ENCODE peak calls at places on chromosome 14, in four cellular contexts. X is H1, D is HepG2, G is GM12878. W is an unnamed sample.
A peak's percentile ranks its signal among the peaks of the same experiment; 100 is the strongest.

GRCh38 chr14:101559624-101560533 is 1.4 kb upstream of the DIO3 start:
- DNase-seq in D (no peak), G (no peak), X (no peak), W (no peak)

GRCh38 chr14:102699416-102700110 is 77.7 kb upstream of the TRAF3 start:
- DNase-seq in G (no peak), D (no peak), X (no peak), W (no peak)

GRCh38 chr14:61284001-61284400 is 2.9 kb upstream of the TMEM30B start:
- DNase-seq in X (no peak), D (no peak), G (no peak), W (no peak)

GRCh38 chr14:94278732-94279131 is 14.3 kb downstream of the SERPINA10 start:
- DNase-seq in D (no peak), G (no peak), X (no peak), W (no peak)

GRCh38 chr14:53840444-53840843 is 116.2 kb downstream of the BMP4 start:
- DNase-seq in X (no peak), G (no peak), D (peak; percentile 35), W (no peak)

GRCh38 chr14:105484069-105484996 is 2.4 kb upstream of the CRIP1 start:
- DNase-seq in X (no peak), G (no peak), D (no peak), W (no peak)

GRCh38 chr14:37230551-37231194 is 32.9 kb downstream of the MIPOL1 start:
- DNase-seq in D (peak; percentile 90), G (no peak), X (no peak), W (no peak)

GRCh38 chr14:88233915-88234314 is 89.2 kb downstream of the KCNK10 start:
- DNase-seq in D (peak; percentile 40), G (no peak), X (peak; percentile 3), W (peak; percentile 18)

GRCh38 chr14:103000291-103000921 is 56.9 kb downstream of the CDC42BPB start:
- DNase-seq in G (no peak), D (no peak), X (no peak), W (no peak)

GRCh38 chr14:66464261-66464660 is 21.9 kb upstream of the CCDC196 start:
- DNase-seq in G (no peak), X (no peak), D (no peak), W (no peak)

GRCh38 chr14:100536721-100537700 is 50.2 kb downstream of the BEGAIN start:
- DNase-seq in D (no peak), G (no peak), X (no peak), W (no peak)

GRCh38 chr14:75995372-75996041 is 9.9 kb downstream of the IFT43 start:
- DNase-seq in X (no peak), G (no peak), D (no peak), W (no peak)

GRCh38 chr14:34593740-34594375 is 36.1 kb downstream of the SNX6 start:
- DNase-seq in X (no peak), G (no peak), D (no peak), W (no peak)
- TF ChIP-seq YY1 in X (no peak), G (no peak), D (no peak), W (no peak)

DNA sequence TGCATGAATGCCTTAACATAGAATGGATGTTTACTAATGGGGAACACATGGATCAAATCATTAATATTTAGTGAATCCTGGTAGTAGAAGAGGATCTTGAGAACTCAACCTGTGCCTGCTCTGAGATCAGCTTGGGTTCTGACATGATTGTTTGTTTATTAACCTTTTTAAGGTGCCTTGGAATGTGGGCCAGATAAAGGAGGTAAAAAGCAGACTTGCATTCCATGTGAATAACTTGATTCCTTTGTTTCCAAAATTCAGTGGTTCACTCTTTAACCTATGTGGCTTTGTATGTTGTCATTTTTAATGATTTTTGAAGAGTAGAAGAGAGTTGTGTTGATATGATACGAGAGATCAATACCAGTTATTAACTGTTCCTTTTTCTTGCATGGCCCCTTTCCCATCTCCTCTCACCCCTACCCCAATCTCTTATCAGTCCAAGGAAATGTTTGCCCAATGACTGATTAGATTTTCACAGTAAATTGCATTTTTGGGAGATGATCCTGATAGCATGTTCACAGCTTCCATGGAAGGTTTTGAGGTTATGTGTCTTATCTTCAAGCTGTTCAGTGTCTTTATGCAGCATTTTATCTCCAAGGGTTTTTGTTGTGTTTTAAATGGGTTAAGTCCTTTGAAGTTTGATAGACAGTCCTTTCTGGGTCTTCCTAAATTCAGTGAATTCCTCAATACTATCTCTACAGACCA is 193.7 kb upstream of the FRMD6 start:
- DNase-seq in G (no peak), X (no peak), D (no peak), W (no peak)
- TF ChIP-seq SUZ12 in G (no peak), X (no peak), D (no peak), W (no peak)

DNA sequence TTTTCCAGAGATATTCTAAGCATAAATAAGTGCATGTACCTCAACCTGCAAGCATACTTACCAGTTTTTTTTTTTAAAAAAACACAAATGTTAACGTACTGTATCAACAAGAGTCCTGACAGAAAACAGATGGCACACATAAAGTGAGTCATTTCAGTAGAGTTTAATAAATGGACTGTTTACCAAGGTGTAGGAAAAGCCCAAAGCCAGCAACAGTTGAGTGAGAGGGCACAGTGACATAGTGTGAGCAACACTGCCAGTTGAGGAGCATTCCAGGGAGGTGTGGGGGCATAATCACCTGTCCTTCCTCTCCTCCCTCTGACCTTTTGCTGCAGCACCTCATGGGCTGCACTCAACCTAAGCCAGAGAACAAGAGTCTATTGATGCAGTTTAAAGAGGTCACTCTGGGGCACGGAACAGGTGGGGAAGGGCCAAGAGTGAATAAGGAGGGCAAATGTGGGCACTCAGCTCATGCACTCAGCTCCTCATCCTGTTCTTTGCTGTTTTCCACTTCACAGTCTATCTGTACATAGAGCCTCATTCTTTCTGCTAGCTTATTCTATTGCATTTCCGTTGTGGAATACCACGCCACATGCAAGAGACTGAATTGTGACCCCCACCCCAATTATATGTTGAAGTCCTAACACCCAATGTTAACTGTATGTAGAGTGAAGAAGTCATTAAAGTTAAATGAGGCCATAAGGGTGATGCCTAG is 29.3 kb downstream of the DHRS2 start:
- DNase-seq in G (no peak), X (no peak), D (no peak), W (no peak)
- H3K27me3 ChIP-seq in G (no peaks in the 10 kb centered on the region), X (no peaks in the 10 kb centered on the region), D (peaks cover 11% of the 10 kb centered on the region), W (no peaks in the 10 kb centered on the region)

DNA sequence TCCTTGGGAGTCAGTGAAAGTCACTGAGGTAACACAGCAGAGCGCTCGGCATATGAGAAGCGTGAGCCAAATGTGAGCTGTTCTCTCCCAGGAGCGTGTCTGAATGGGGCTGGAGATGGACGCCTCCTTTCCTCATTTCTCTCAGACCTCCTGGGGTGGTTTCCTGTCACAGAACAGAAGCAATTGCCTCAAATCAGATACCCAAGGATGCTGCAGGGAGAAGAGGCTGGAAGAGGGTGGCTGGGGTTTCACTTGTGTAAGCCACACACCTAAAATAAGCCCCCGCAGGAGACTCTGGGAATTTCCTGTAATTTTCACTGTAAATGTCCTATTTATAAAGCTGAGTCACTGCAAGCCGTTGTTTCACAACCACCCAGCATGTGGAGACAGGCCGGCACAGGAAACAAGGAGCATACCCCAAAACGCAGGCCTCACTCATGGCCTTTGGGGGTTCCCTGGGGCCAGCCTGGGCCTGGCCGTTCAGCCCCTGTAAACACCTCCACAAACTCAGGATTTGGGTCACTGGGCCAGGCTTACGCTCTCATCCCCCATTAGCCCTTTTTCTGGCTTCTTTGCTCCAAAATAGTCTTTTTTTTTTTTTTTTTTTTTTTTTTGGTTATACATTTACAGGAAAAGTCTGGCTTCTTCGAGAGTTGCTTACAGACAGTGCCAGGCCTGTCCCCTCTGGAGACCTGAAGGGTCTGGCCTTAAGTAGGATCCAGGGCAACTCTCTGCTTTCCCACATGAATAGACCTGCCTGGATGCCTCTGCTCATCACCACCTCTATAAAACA is 55.3 kb downstream of the VCPKMT start:
- DNase-seq in D (peak; percentile 89), G (no peak), X (no peak), W (no peak)
- TF ChIP-seq YY1 in D (no peak), G (no peak), X (no peak), W (no peak)